ENCODE peak calls at places on chromosomes 3 and 15, in eight cellular contexts. N, D, V, S, Z, K, X and J are unnamed samples.

GRCh38 chr15:48367483-48367882 is 36.3 kb downstream of the DUT start:
- DNase-seq in N (no peak), D (no peak), V (no peak), S (no peak), Z (no peak), K (no peak), X (no peak), J (no peak)

GRCh38 chr15:90934949-90935751 is at the start of gene UNC45A:
- DNase-seq in N (peak; percentile 90), D (peak; percentile 98), V (peak; percentile 88), S (peak; percentile 95), Z (peak; percentile 97), K (no peak), X (peak; percentile 94), J (peak; percentile 91)

GRCh38 chr15:40830884-40831283 is 2.4 kb upstream of the PPP1R14D start:
- DNase-seq in N (no peak), D (no peak), V (no peak), S (no peak), Z (no peak), K (no peak), X (no peak), J (no peak)

GRCh38 chr3:45225465-45226205 is 452 bp downstream of the TMEM158 start:
- DNase-seq in N (no peak), D (peak; percentile 76), V (peak; percentile 4), S (peak; percentile 42), Z (no peak), K (no peak), X (peak; percentile 39), J (no peak)

GRCh38 chr3:33915796-33916589 is 117.6 kb downstream of the PDCD6IP start:
- DNase-seq in N (peak; percentile 21), D (peak; percentile 53), V (peak; percentile 8), S (peak; percentile 63), Z (no peak), K (no peak), X (peak; percentile 66), J (peak; percentile 41)

GRCh38 chr15:85837881-85838280 is 43.2 kb upstream of the KLHL25 start:
- DNase-seq in N (no peak), D (peak; percentile 79), V (no peak), S (no peak), Z (no peak), K (no peak), X (no peak), J (no peak)

GRCh38 chr3:143951351-143951971 is 20.2 kb upstream of the DIPK2A start:
- DNase-seq in N (peak; percentile 44), D (peak; percentile 48), V (peak; percentile 11), S (peak; percentile 63), Z (no peak), K (no peak), X (peak; percentile 63), J (peak; percentile 39)

GRCh38 chr15:72160846-72161245 is 36.7 kb downstream of the GRAMD2A start:
- DNase-seq in N (no peak), D (no peak), V (no peak), S (no peak), Z (no peak), K (no peak), X (no peak), J (no peak)

GRCh38 chr15:33048255-33048654 is 146.3 kb downstream of the FMN1 start:
- DNase-seq in N (no peak), D (peak; percentile 16), V (no peak), S (peak; percentile 67), Z (no peak), K (no peak), X (no peak), J (no peak)

GRCh38 chr15:100926971-100927756 is 8.0 kb downstream of the LRRK1 start:
- DNase-seq in N (no peak), D (no peak), V (peak; percentile 41), S (no peak), Z (no peak), K (no peak), X (peak; percentile 51), J (no peak)

GRCh38 chr3:110579841-110580550 is 491.6 kb upstream of the NECTIN3 start:
- DNase-seq in N (no peak), D (no peak), V (no peak), S (no peak), Z (no peak), K (no peak), X (no peak), J (no peak)

GRCh38 chr3:194134231-194134756 is 1.7 kb upstream of the HES1 start:
- DNase-seq in N (peak; percentile 61), D (peak; percentile 84), V (peak; percentile 71), S (no peak), Z (peak; percentile 42), K (no peak), X (peak; percentile 70), J (peak; percentile 73)

GRCh38 chr3:126157083-126157768 is 23.2 kb downstream of the ALDH1L1 start:
- DNase-seq in N (no peak), D (no peak), V (no peak), S (no peak), Z (no peak), K (no peak), X (no peak), J (no peak)

GRCh38 chr3:18770800-18771199 is 345.7 kb upstream of the SATB1 start:
- DNase-seq in N (no peak), D (no peak), V (no peak), S (no peak), Z (no peak), K (no peak), X (no peak), J (no peak)

GRCh38 chr15:41493902-41494189 is 172 bp downstream of the ITPKA start:
- DNase-seq in N (no peak), D (no peak), V (no peak), S (no peak), Z (no peak), K (no peak), X (no peak), J (no peak)

GRCh38 chr15:29651476-29652072 is 170.7 kb downstream of the TJP1 start:
- DNase-seq in N (no peak), D (no peak), V (no peak), S (peak; percentile 32), Z (no peak), K (no peak), X (no peak), J (no peak)

GRCh38 chr3:154310840-154311239 is 13.4 kb downstream of the DHX36 start:
- DNase-seq in N (no peak), D (no peak), V (no peak), S (no peak), Z (no peak), K (no peak), X (no peak), J (no peak)

GRCh38 chr3:108297636-108298035 is 1.3 kb downstream of the HHLA2 start:
- DNase-seq in N (no peak), D (no peak), V (no peak), S (no peak), Z (no peak), K (no peak), X (no peak), J (no peak)

GRCh38 chr3:194494951-194495374 is 8.2 kb upstream of the ATP13A3 start:
- DNase-seq in N (no peak), D (no peak), V (no peak), S (no peak), Z (no peak), K (no peak), X (no peak), J (no peak)

GRCh38 chr3:105401691-105402149 is 35.0 kb downstream of the ALCAM start:
- DNase-seq in N (no peak), D (no peak), V (no peak), S (no peak), Z (no peak), K (no peak), X (no peak), J (no peak)

GRCh38 chr15:32113224-32113623 is 82.9 kb downstream of the CHRNA7 start:
- DNase-seq in N (no peak), D (no peak), V (no peak), S (no peak), Z (no peak), K (no peak), X (no peak), J (no peak)

GRCh38 chr3:17795733-17796132 is 53.3 kb upstream of the TBC1D5 start:
- DNase-seq in N (no peak), D (no peak), V (no peak), S (no peak), Z (no peak), K (no peak), X (no peak), J (no peak)

GRCh38 chr3:6861331-6861988 is 545 bp downstream of the GRM7 start:
- DNase-seq in N (no peak), D (peak; percentile 65), V (no peak), S (peak; percentile 57), Z (no peak), K (no peak), X (no peak), J (no peak)

GRCh38 chr3:187049462-187050101 is 89.7 kb downstream of the RPL39L start:
- DNase-seq in N (no peak), D (no peak), V (no peak), S (no peak), Z (no peak), K (no peak), X (no peak), J (no peak)

GRCh38 chr15:98896002-98896721 is 111.4 kb downstream of the PGPEP1L start:
- DNase-seq in N (no peak), D (no peak), V (no peak), S (no peak), Z (no peak), K (no peak), X (no peak), J (no peak)

GRCh38 chr3:151169700-151170224 is 33.3 kb downstream of the GPR171 start:
- DNase-seq in N (peak; percentile 48), D (no peak), V (peak; percentile 51), S (no peak), Z (no peak), K (no peak), X (peak; percentile 26), J (peak; percentile 35)

GRCh38 chr3:112459750-112460149 is 39.5 kb downstream of the BTLA start:
- DNase-seq in N (no peak), D (no peak), V (peak; percentile 24), S (peak; percentile 26), Z (no peak), K (no peak), X (peak; percentile 89), J (no peak)

GRCh38 chr15:90580946-90581345 is 51.2 kb downstream of the CRTC3 start:
- DNase-seq in N (no peak), D (no peak), V (no peak), S (no peak), Z (no peak), K (no peak), X (no peak), J (no peak)

GRCh38 chr3:64988188-64988587 is 300.4 kb upstream of the ADAMTS9 start:
- DNase-seq in N (no peak), D (no peak), V (no peak), S (no peak), Z (no peak), K (peak; percentile 54), X (no peak), J (no peak)

GRCh38 chr3:82163907-82164520 is 402.6 kb upstream of the GBE1 start:
- DNase-seq in N (no peak), D (peak; percentile 2), V (no peak), S (peak; percentile 44), Z (no peak), K (no peak), X (peak; percentile 17), J (no peak)

GRCh38 chr3:107988464-107989156 is 102.2 kb downstream of the CD47 start:
- DNase-seq in N (no peak), D (peak; percentile 6), V (no peak), S (no peak), Z (no peak), K (no peak), X (no peak), J (no peak)

GRCh38 chr3:10322355-10322715 is 1.4 kb upstream of the SEC13 start:
- DNase-seq in N (no peak), D (peak; percentile 37), V (no peak), S (peak; percentile 50), Z (no peak), K (no peak), X (peak; percentile 37), J (no peak)

GRCh38 chr3:139448104-139448503 is 28.2 kb downstream of the RBP2 start:
- DNase-seq in N (peak; percentile 95), D (no peak), V (no peak), S (no peak), Z (no peak), K (no peak), X (no peak), J (peak; percentile 80)

GRCh38 chr3:53495518-53496501 is 1.4 kb downstream of the CACNA1D start:
- DNase-seq in N (no peak), D (peak; percentile 74), V (no peak), S (no peak), Z (no peak), K (no peak), X (no peak), J (peak; percentile 25)